ENCODE peak calls at places on chromosome 3, in four cellular contexts. One of them, this sample, is unnamed.
A peak's percentile ranks its signal among the peaks of the same experiment; 100 is the strongest.

GRCh38 chr3:9549600-9549999 is 4.0 kb downstream of the LHFPL4 start:
- DNase-seq in neuronal stem cell: no peak
- DNase-seq in psoas muscle: no peak
- DNase-seq in effector memory CD4-positive, alpha-beta T cell: no peak
- DNase-seq in this sample: no peak

GRCh38 chr3:152235709-152236298 is 32.9 kb upstream of the MBNL1 start:
- DNase-seq in psoas muscle: no peak
- DNase-seq in neuronal stem cell: no peak
- DNase-seq in effector memory CD4-positive, alpha-beta T cell: no peak
- DNase-seq in this sample: no peak

GRCh38 chr3:158791259-158791920 is 10.5 kb upstream of the MFSD1 start:
- DNase-seq in psoas muscle: no peak
- DNase-seq in neuronal stem cell: peak; percentile 50
- DNase-seq in effector memory CD4-positive, alpha-beta T cell: no peak
- DNase-seq in this sample: peak; percentile 30

GRCh38 chr3:142947799-142948575 is 15.5 kb downstream of the PAQR9 start:
- DNase-seq in psoas muscle: no peak
- DNase-seq in neuronal stem cell: no peak
- DNase-seq in effector memory CD4-positive, alpha-beta T cell: no peak
- DNase-seq in this sample: no peak

GRCh38 chr3:172536993-172537419 is 13.8 kb upstream of the TNFSF10 start:
- DNase-seq in psoas muscle: no peak
- DNase-seq in effector memory CD4-positive, alpha-beta T cell: no peak
- DNase-seq in neuronal stem cell: no peak
- DNase-seq in this sample: no peak

GRCh38 chr3:108062051-108062450 is 28.8 kb downstream of the CD47 start:
- DNase-seq in effector memory CD4-positive, alpha-beta T cell: no peak
- DNase-seq in neuronal stem cell: no peak
- DNase-seq in psoas muscle: no peak
- DNase-seq in this sample: no peak

GRCh38 chr3:186109897-186110803 is 1.3 kb upstream of the ETV5 start:
- DNase-seq in effector memory CD4-positive, alpha-beta T cell: no peak
- DNase-seq in psoas muscle: peak; percentile 73
- DNase-seq in neuronal stem cell: no peak
- DNase-seq in this sample: peak; percentile 66

GRCh38 chr3:178003756-178004155 is 532.5 kb upstream of the KCNMB2 start:
- DNase-seq in psoas muscle: no peak
- DNase-seq in effector memory CD4-positive, alpha-beta T cell: no peak
- DNase-seq in neuronal stem cell: no peak
- DNase-seq in this sample: no peak

GRCh38 chr3:83063457-83063856 is 1302.0 kb upstream of the GBE1 start:
- DNase-seq in effector memory CD4-positive, alpha-beta T cell: no peak
- DNase-seq in psoas muscle: no peak
- DNase-seq in neuronal stem cell: no peak
- DNase-seq in this sample: no peak

GRCh38 chr3:19652336-19652735 is 281.7 kb downstream of the EFHB start:
- DNase-seq in psoas muscle: no peak
- DNase-seq in neuronal stem cell: no peak
- DNase-seq in effector memory CD4-positive, alpha-beta T cell: no peak
- DNase-seq in this sample: peak; percentile 30

GRCh38 chr3:186782542-186783069 is 771 bp upstream of the EIF4A2 start:
- DNase-seq in effector memory CD4-positive, alpha-beta T cell: no peak
- DNase-seq in neuronal stem cell: no peak
- DNase-seq in psoas muscle: no peak
- DNase-seq in this sample: no peak

GRCh38 chr3:59566481-59566975 is 516.7 kb upstream of the CFAP20DC start:
- DNase-seq in effector memory CD4-positive, alpha-beta T cell: no peak
- DNase-seq in neuronal stem cell: no peak
- DNase-seq in psoas muscle: no peak
- DNase-seq in this sample: no peak

GRCh38 chr3:12759097-12759679 is at the start of gene TMEM40:
- DNase-seq in psoas muscle: no peak
- DNase-seq in effector memory CD4-positive, alpha-beta T cell: no peak
- DNase-seq in neuronal stem cell: no peak
- DNase-seq in this sample: peak; percentile 60
- H3K4me3 ChIP-seq in psoas muscle: no peak within 1 kb of the TSS
- H3K4me3 ChIP-seq in effector memory CD4-positive, alpha-beta T cell: no peak within 1 kb of the TSS
- H3K4me3 ChIP-seq in neuronal stem cell: no peak within 1 kb of the TSS
- H3K4me3 ChIP-seq in this sample: no peak within 1 kb of the TSS

GRCh38 chr3:25421747-25422146 is 6.3 kb upstream of the RARB start:
- DNase-seq in psoas muscle: no peak
- DNase-seq in effector memory CD4-positive, alpha-beta T cell: no peak
- DNase-seq in neuronal stem cell: no peak
- DNase-seq in this sample: no peak

GRCh38 chr3:25426408-25426807 is 1.7 kb upstream of the RARB start:
- DNase-seq in neuronal stem cell: no peak
- DNase-seq in psoas muscle: no peak
- DNase-seq in effector memory CD4-positive, alpha-beta T cell: no peak
- DNase-seq in this sample: peak; percentile 37

GRCh38 chr3:25427155-25428002 is 684 bp upstream of the RARB start:
- DNase-seq in neuronal stem cell: no peak
- DNase-seq in effector memory CD4-positive, alpha-beta T cell: no peak
- DNase-seq in psoas muscle: no peak
- DNase-seq in this sample: no peak

GRCh38 chr3:25423780-25424179 is 4.3 kb upstream of the RARB start:
- DNase-seq in neuronal stem cell: no peak
- DNase-seq in effector memory CD4-positive, alpha-beta T cell: no peak
- DNase-seq in psoas muscle: no peak
- DNase-seq in this sample: no peak

GRCh38 chr3:25424238-25425013 is 3.6 kb upstream of the RARB start:
- DNase-seq in neuronal stem cell: no peak
- DNase-seq in effector memory CD4-positive, alpha-beta T cell: no peak
- DNase-seq in psoas muscle: no peak
- DNase-seq in this sample: no peak
- H3K27me3 ChIP-seq in neuronal stem cell: no peaks in the 10 kb centered on the region
- H3K27me3 ChIP-seq in effector memory CD4-positive, alpha-beta T cell: no peaks in the 10 kb centered on the region
- H3K27me3 ChIP-seq in psoas muscle: no peaks in the 10 kb centered on the region
- H3K27me3 ChIP-seq in this sample: peaks cover 2% of the 10 kb centered on the region

GRCh38 chr3:139505829-139506386 is 29.6 kb upstream of the RBP2 start:
- DNase-seq in effector memory CD4-positive, alpha-beta T cell: no peak
- DNase-seq in neuronal stem cell: no peak
- DNase-seq in psoas muscle: no peak
- DNase-seq in this sample: no peak

GRCh38 chr3:139509631-139510030 is 29.9 kb downstream of the RBP1 start:
- DNase-seq in psoas muscle: no peak
- DNase-seq in effector memory CD4-positive, alpha-beta T cell: no peak
- DNase-seq in neuronal stem cell: no peak
- DNase-seq in this sample: no peak

DNA sequence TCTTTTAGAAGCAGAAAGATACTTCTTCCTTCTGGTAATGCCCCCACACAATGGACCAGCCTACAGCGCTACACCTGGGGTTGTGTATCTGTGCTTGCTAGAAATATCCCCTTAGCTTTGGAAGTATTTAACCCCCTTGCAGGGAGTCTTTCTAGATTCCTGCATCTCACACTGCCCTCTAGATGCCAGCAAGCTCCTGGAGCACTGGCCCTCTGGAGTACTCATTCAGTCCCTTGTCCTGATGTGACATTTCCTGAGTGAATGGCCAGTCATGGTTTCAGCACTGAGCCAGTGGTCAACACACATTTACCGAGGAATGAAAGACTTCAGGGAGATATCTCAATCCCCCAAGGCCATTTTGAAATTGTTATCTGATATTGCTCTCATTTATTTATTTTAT is 30.5 kb upstream of the RBP2 start:
- DNase-seq in neuronal stem cell: no peak
- DNase-seq in effector memory CD4-positive, alpha-beta T cell: no peak
- DNase-seq in psoas muscle: no peak
- DNase-seq in this sample: peak; percentile 30
- H3K4me3 ChIP-seq in neuronal stem cell: no peak overlapping the region
- H3K4me3 ChIP-seq in effector memory CD4-positive, alpha-beta T cell: no peak overlapping the region
- H3K4me3 ChIP-seq in psoas muscle: no peak overlapping the region
- H3K4me3 ChIP-seq in this sample: no peak overlapping the region

GRCh38 chr3:179825527-179826246 is 172.8 kb downstream of the USP13 start:
- DNase-seq in effector memory CD4-positive, alpha-beta T cell: no peak
- DNase-seq in neuronal stem cell: no peak
- DNase-seq in psoas muscle: no peak
- DNase-seq in this sample: no peak
- H3K27me3 ChIP-seq in effector memory CD4-positive, alpha-beta T cell: no peaks in the 10 kb centered on the region
- H3K27me3 ChIP-seq in neuronal stem cell: no peaks in the 10 kb centered on the region
- H3K27me3 ChIP-seq in psoas muscle: peaks cover 10% of the 10 kb centered on the region
- H3K27me3 ChIP-seq in this sample: no peaks in the 10 kb centered on the region

DNA sequence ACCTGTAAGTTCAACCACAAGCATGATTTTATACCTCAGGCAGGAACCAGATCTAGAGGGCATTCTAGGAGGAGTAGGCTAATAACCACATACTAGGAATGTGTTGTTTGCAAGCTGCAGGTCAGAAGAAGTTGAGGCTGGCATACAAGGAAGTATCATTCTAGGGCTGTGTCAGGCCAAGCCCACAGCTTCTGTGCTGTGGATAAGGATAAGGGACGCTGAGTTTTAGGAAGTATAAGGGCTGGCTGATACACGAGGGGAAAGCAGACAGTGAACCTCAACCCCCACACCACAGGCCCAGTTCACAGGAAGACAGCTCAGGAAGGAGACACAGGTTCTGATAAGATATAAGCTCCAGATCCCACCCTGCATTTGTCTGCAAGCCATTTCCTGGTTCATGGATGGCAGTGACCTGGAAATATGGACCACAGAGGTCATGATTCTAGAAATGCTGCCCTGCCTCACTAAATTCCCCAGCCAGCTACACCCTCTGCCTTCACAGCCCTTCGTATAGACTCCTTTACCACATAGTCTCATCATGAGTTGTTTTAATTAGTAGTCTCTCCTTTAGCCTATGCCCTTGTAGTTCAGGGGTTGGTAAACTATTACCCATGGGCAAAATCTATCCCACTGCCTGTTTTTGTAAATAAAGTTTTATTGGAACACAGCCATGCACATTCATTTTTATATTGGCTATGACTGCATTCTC is 260.7 kb downstream of the OPA1 start:
- DNase-seq in neuronal stem cell: no peak
- DNase-seq in effector memory CD4-positive, alpha-beta T cell: no peak
- DNase-seq in psoas muscle: no peak
- DNase-seq in this sample: no peak
- H3K4me3 ChIP-seq in neuronal stem cell: no peak overlapping the region
- H3K4me3 ChIP-seq in effector memory CD4-positive, alpha-beta T cell: no peak overlapping the region
- H3K4me3 ChIP-seq in psoas muscle: no peak overlapping the region
- H3K4me3 ChIP-seq in this sample: no peak overlapping the region

GRCh38 chr3:164302622-164303021 is 775.7 kb downstream of the SI start:
- DNase-seq in neuronal stem cell: no peak
- DNase-seq in effector memory CD4-positive, alpha-beta T cell: no peak
- DNase-seq in psoas muscle: no peak
- DNase-seq in this sample: no peak
- H3K27me3 ChIP-seq in neuronal stem cell: no peaks in the 10 kb centered on the region
- H3K27me3 ChIP-seq in effector memory CD4-positive, alpha-beta T cell: no peaks in the 10 kb centered on the region
- H3K27me3 ChIP-seq in psoas muscle: no peaks in the 10 kb centered on the region
- H3K27me3 ChIP-seq in this sample: no peaks in the 10 kb centered on the region